ENCODE peak calls at places on chromosomes 3 and 15, in ten cellular contexts. S is activated CD4-positive, alpha-beta T cell treated with anti-CD3 and anti-CD28 coated beads for 48 hours; U is myocyte; R is head of caudate nucleus; T is DMS79; I is nephron progenitor cell; F is HFFc6; N is amygdala; V is NCI-H1417 treated with DMSO at 0.1 percent for 48 hours; W is NCI-H774. C is an unnamed sample.
A peak's percentile ranks its signal among the peaks of the same experiment; 100 is the strongest.

GRCh38 chr3:133192363-133192945 is 154.3 kb downstream of the TMEM108 start:
- DNase-seq in V (no peak), N (no peak), U (no peak), T (no peak), I (no peak), R (no peak), W (no peak), S (no peak), F (no peak), C (no peak)

GRCh38 chr3:76698136-76698535 is 341.8 kb upstream of the ROBO2 start:
- DNase-seq in S (no peak), I (no peak), W (no peak), F (no peak), T (no peak), U (no peak), N (no peak), V (no peak), R (no peak), C (no peak)

GRCh38 chr3:44104668-44105321 is 136.9 kb upstream of the TOPAZ1 start:
- DNase-seq in F (peak; percentile 67), R (peak; percentile 57), W (no peak), V (no peak), S (peak; percentile 73), U (peak; percentile 21), T (no peak), N (no peak), I (no peak), C (no peak)

GRCh38 chr3:129461461-129462146 is 21.6 kb downstream of the IFT122 start:
- DNase-seq in W (no peak), T (no peak), N (no peak), S (no peak), U (no peak), V (no peak), F (peak; percentile 17), I (no peak), R (no peak), C (no peak)

GRCh38 chr3:111712294-111713180 is 117.4 kb upstream of the ZBED2 start:
- DNase-seq in V (peak; percentile 70), R (no peak), T (no peak), S (no peak), N (no peak), U (peak; percentile 81), I (peak; percentile 36), W (no peak), F (no peak), C (no peak)

GRCh38 chr3:160218141-160218540 is 7.1 kb upstream of the C3orf80 start:
- DNase-seq in W (no peak), T (no peak), R (no peak), S (no peak), V (no peak), F (no peak), N (no peak), U (no peak), I (no peak), C (no peak)

GRCh38 chr15:69314736-69315135 is 16.0 kb downstream of the PAQR5 start:
- DNase-seq in R (no peak), T (no peak), V (no peak), I (no peak), U (no peak), S (no peak), W (no peak), N (no peak), F (no peak), C (no peak)

GRCh38 chr3:123834631-123835030 is 49.5 kb downstream of the MYLK start:
- DNase-seq in F (peak; percentile 94), N (no peak), I (no peak), U (peak; percentile 75), R (no peak), V (no peak), T (no peak), W (no peak), S (no peak), C (no peak)

GRCh38 chr3:48440590-48440958 is 517 bp downstream of the TMA7 start:
- DNase-seq in R (no peak), F (no peak), W (no peak), T (no peak), U (no peak), I (peak; percentile 38), N (no peak), S (no peak), V (no peak), C (no peak)

GRCh38 chr3:142641504-142641903 is 45.3 kb downstream of the PLS1 start:
- DNase-seq in R (no peak), T (no peak), F (no peak), N (no peak), S (no peak), V (no peak), U (no peak), W (no peak), I (no peak), C (no peak)

GRCh38 chr3:56835626-56836025 is 33.9 kb upstream of the ARHGEF3 start:
- DNase-seq in N (no peak), I (no peak), R (no peak), F (peak; percentile 33), V (no peak), T (no peak), S (no peak), W (no peak), U (no peak), C (no peak)

GRCh38 chr15:73951591-73951990 is 25.3 kb downstream of the LOXL1 start:
- DNase-seq in U (peak; percentile 41), T (no peak), W (no peak), S (no peak), F (no peak), I (no peak), V (no peak), R (no peak), N (no peak), C (no peak)

GRCh38 chr15:28106294-28107110 is 7.4 kb upstream of the OCA2 start:
- DNase-seq in I (peak; percentile 71), R (peak; percentile 37), W (no peak), N (no peak), T (no peak), U (no peak), S (no peak), V (no peak), F (no peak), C (no peak)

GRCh38 chr3:186365202-186365974 is 3.4 kb upstream of the DGKG start:
- DNase-seq in F (no peak), W (no peak), U (peak; percentile 20), R (peak; percentile 6), I (no peak), S (no peak), T (no peak), N (peak; percentile 65), V (no peak), C (peak; percentile 56)

GRCh38 chr3:168250415-168250861 is 154.7 kb upstream of the GOLIM4 start:
- DNase-seq in I (peak; percentile 5), W (no peak), S (no peak), F (no peak), U (no peak), N (no peak), R (no peak), V (no peak), T (no peak), C (no peak)

GRCh38 chr3:66615643-66616301 is 115.0 kb upstream of the LRIG1 start:
- DNase-seq in F (no peak), V (no peak), I (no peak), R (no peak), U (no peak), W (peak; percentile 26), T (no peak), N (no peak), S (no peak), C (no peak)

GRCh38 chr3:66423791-66424190 is 77.0 kb downstream of the LRIG1 start:
- DNase-seq in F (peak; percentile 86), W (no peak), I (no peak), T (no peak), U (no peak), R (no peak), N (no peak), V (no peak), S (peak; percentile 14), C (no peak)

GRCh38 chr15:90954712-90955671 is at the start of gene RCCD1:
- DNase-seq in R (peak; percentile 97), F (peak; percentile 90), T (no peak), W (peak; percentile 95), U (peak; percentile 97), I (peak; percentile 88), N (peak; percentile 93), V (peak; percentile 30), S (peak; percentile 95), C (peak; percentile 98)

GRCh38 chr3:156676467-156677119 is 2.2 kb downstream of the TIPARP start:
- DNase-seq in V (no peak), R (no peak), F (peak; percentile 11), N (no peak), T (no peak), I (no peak), W (no peak), S (no peak), U (peak; percentile 58), C (no peak)

GRCh38 chr3:141476033-141476432 is 10.8 kb upstream of the RASA2 start:
- DNase-seq in U (no peak), T (no peak), I (no peak), V (no peak), F (no peak), R (no peak), N (no peak), W (no peak), S (no peak), C (no peak)